ENCODE peak calls at places on chromosome 1, in six cellular contexts. Y is CD8-positive, alpha-beta T cell; W is right cardiac atrium; K is breast epithelium; B is stomach; T is CD4-positive, alpha-beta memory T cell. R is an unnamed sample.

GRCh38 chr1:154736840-154737239 is 128.9 kb upstream of the ADAR start:
- DNase-seq in Y (no peak), W (no peak), K (no peak), B (no peak), T (no peak), R (no peak)

GRCh38 chr1:183569141-183569540 is 21.1 kb downstream of the NCF2 start:
- DNase-seq in Y (no peak), W (no peak), K (no peak), B (no peak), T (no peak), R (no peak)

GRCh38 chr1:86708923-86709322 is 4.5 kb downstream of the SH3GLB1 start:
- DNase-seq in Y (no peak), W (no peak), K (no peak), B (no peak), T (no peak), R (no peak)

GRCh38 chr1:177172866-177173265 is 2.1 kb downstream of the BRINP2 start:
- DNase-seq in Y (no peak), W (no peak), K (no peak), B (no peak), T (no peak), R (no peak)

GRCh38 chr1:216310776-216311175 is 112.5 kb downstream of the USH2A start:
- DNase-seq in Y (no peak), W (no peak), K (no peak), B (peak), T (no peak), R (no peak)

GRCh38 chr1:164805399-164805798 is 246.4 kb downstream of the PBX1 start:
- DNase-seq in Y (no peak), W (no peak), K (no peak), B (no peak), T (no peak), R (no peak)

GRCh38 chr1:201648911-201649775 is 110.2 kb downstream of the NAV1 start:
- DNase-seq in Y (no peak), W (peak), K (no peak), B (peak), T (no peak), R (no peak)

GRCh38 chr1:58460469-58460868 is 86.1 kb downstream of the OMA1 start:
- DNase-seq in Y (no peak), W (no peak), K (no peak), B (no peak), T (no peak), R (no peak)

GRCh38 chr1:9821710-9822109 is 2.1 kb downstream of the CLSTN1 start:
- DNase-seq in Y (no peak), W (no peak), K (no peak), B (no peak), T (no peak), R (no peak)

GRCh38 chr1:172398193-172398592 is 22.3 kb upstream of the C1orf105 start:
- DNase-seq in Y (no peak), W (peak), K (no peak), B (no peak), T (no peak), R (no peak)

GRCh38 chr1:169892819-169893644 is 664 bp downstream of the SCYL3 start:
- DNase-seq in Y (peak), W (peak), K (no peak), B (no peak), T (no peak), R (peak)

GRCh38 chr1:41673355-41673754 is 188.9 kb upstream of the EDN2 start:
- DNase-seq in Y (peak), W (no peak), K (peak), B (no peak), T (peak), R (no peak)

GRCh38 chr1:53341521-53341895 is 13.6 kb upstream of the LRP8 start:
- DNase-seq in Y (no peak), W (peak), K (peak), B (peak), T (no peak), R (no peak)

GRCh38 chr1:115179397-115179835 is 90.1 kb upstream of the TSPAN2 start:
- DNase-seq in Y (no peak), W (peak), K (no peak), B (no peak), T (no peak), R (no peak)

GRCh38 chr1:248793592-248793991 is 32.1 kb downstream of the SH3BP5L start:
- DNase-seq in Y (no peak), W (no peak), K (no peak), B (no peak), T (no peak), R (no peak)

GRCh38 chr1:112937495-112937894 is 18.5 kb downstream of the SLC16A1 start:
- DNase-seq in Y (no peak), W (no peak), K (no peak), B (no peak), T (no peak), R (no peak)

GRCh38 chr1:5599541-5599940 is 392.7 kb downstream of the NPHP4 start:
- DNase-seq in Y (no peak), W (no peak), K (no peak), B (peak), T (no peak), R (no peak)

GRCh38 chr1:172821609-172822274 is 162.8 kb downstream of the FASLG start:
- DNase-seq in Y (no peak), W (no peak), K (no peak), B (no peak), T (no peak), R (no peak)

GRCh38 chr1:204296431-204296988 is 63.2 kb downstream of the PLEKHA6 start:
- DNase-seq in Y (no peak), W (peak), K (no peak), B (no peak), T (no peak), R (no peak)

GRCh38 chr1:112646225-112646624 is 26.6 kb downstream of the CAPZA1 start:
- DNase-seq in Y (no peak), W (no peak), K (no peak), B (no peak), T (no peak), R (no peak)

GRCh38 chr1:48371598-48371997 is 100.4 kb downstream of the SPATA6 start:
- DNase-seq in Y (no peak), W (no peak), K (no peak), B (no peak), T (no peak), R (no peak)

GRCh38 chr1:81287681-81288080 is 513.1 kb upstream of the ADGRL2 start:
- DNase-seq in Y (no peak), W (no peak), K (no peak), B (no peak), T (no peak), R (no peak)

GRCh38 chr1:215418876-215419442 is 148.1 kb upstream of the KCTD3 start:
- DNase-seq in Y (no peak), W (no peak), K (no peak), B (no peak), T (no peak), R (no peak)

GRCh38 chr1:60990719-60991100 is 91.7 kb upstream of the NFIA start:
- DNase-seq in Y (no peak), W (no peak), K (no peak), B (no peak), T (no peak), R (no peak)

GRCh38 chr1:2538872-2539271 is 8.8 kb upstream of the HES5 start:
- DNase-seq in Y (no peak), W (no peak), K (no peak), B (no peak), T (no peak), R (no peak)

GRCh38 chr1:154725841-154726240 is 117.9 kb upstream of the ADAR start:
- DNase-seq in Y (no peak), W (no peak), K (no peak), B (no peak), T (no peak), R (no peak)

GRCh38 chr1:246004281-246004680 is 502.8 kb downstream of the SMYD3 start:
- DNase-seq in Y (no peak), W (no peak), K (no peak), B (no peak), T (no peak), R (no peak)
- H3K27ac ChIP-seq in Y (no peak), W (no peak), K (no peak), B (no peak), T (no peak), R (no peak)

GRCh38 chr1:25536124-25536523 is 7.3 kb upstream of the LDLRAP1 start:
- DNase-seq in Y (no peak), W (no peak), K (no peak), B (no peak), T (no peak), R (no peak)
- H3K27ac ChIP-seq in Y (no peak), W (no peak), K (no peak), B (no peak), T (no peak), R (no peak)

GRCh38 chr1:235933483-235934116 is 66.9 kb upstream of the LYST start:
- DNase-seq in Y (no peak), W (peak), K (no peak), B (no peak), T (no peak), R (no peak)
- H3K27ac ChIP-seq in Y (no peak), W (no peak), K (peak), B (no peak), T (no peak), R (no peak)

GRCh38 chr1:21914880-21915640 is 22.1 kb downstream of the HSPG2 start:
- DNase-seq in Y (no peak), W (peak), K (no peak), B (peak), T (no peak), R (no peak)
- H3K27ac ChIP-seq in Y (no peak), W (peak), K (peak), B (peak), T (no peak), R (no peak)

GRCh38 chr1:17914987-17915386 is 159.9 kb downstream of the ACTL8 start:
- DNase-seq in Y (no peak), W (no peak), K (no peak), B (no peak), T (no peak), R (no peak)
- H3K27ac ChIP-seq in Y (no peak), W (no peak), K (no peak), B (no peak), T (no peak), R (no peak)

GRCh38 chr1:203128691-203129500 is 1.4 kb downstream of the ADORA1 start:
- DNase-seq in Y (no peak), W (no peak), K (peak), B (peak), T (no peak), R (no peak)
- H3K27ac ChIP-seq in Y (no peak), W (peak), K (peak), B (peak), T (no peak), R (peak)

DNA sequence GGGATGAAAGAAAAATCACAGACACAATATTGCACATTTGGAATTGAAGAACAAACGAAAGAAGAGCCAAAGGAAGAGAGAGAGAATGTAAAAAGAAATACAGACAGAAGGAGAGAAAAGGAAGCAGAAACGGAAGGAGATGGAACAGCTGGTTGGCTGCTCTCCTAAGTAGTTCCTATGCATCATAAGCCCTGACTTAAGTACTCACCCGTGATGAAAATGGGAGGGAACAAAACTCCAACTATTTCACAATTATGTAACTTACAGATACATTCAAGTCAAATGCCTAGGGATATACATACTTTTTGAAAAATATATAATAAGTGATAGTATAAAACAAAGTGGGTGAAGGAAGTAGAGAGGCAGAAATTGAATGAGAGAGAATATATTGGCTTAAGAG is 88.5 kb downstream of the TTLL7 start:
- DNase-seq in Y (no peak), W (no peak), K (no peak), B (no peak), T (no peak), R (no peak)
- H3K27ac ChIP-seq in Y (no peak), W (no peak), K (no peak), B (no peak), T (no peak), R (no peak)

R was measured in substantia nigra.